ENCODE peak calls at places on chromosomes 11 and 22, in four cellular contexts. X is GM12891, M is K562, O is GM12878. E is an unnamed sample.

GRCh38 chr22:37190262-37190780 is 2.3 kb upstream of the C1QTNF6 start:
- DNase-seq in X (no peak), M (no peak), O (no peak), E (no peak)

GRCh38 chr22:46001046-46001425 is 24.1 kb upstream of the WNT7B start:
- DNase-seq in X (no peak), M (no peak), O (no peak), E (no peak)

GRCh38 chr22:45493286-45493771 is 9.4 kb upstream of the FBLN1 start:
- DNase-seq in X (no peak), M (no peak), O (no peak), E (no peak)

GRCh38 chr11:67419330-67420049 is 4.0 kb downstream of the CARNS1 start:
- DNase-seq in X (no peak), M (no peak), O (no peak), E (no peak)

GRCh38 chr11:12677131-12677530 is 2.9 kb downstream of the TEAD1 start:
- DNase-seq in X (no peak), M (no peak), O (no peak), E (no peak)

GRCh38 chr11:44538375-44539054 is 26.9 kb upstream of the CD82 start:
- DNase-seq in X (peak), M (peak), O (no peak), E (peak)

GRCh38 chr22:20922141-20922751 is 5.0 kb downstream of the CRKL start:
- DNase-seq in X (no peak), M (peak), O (no peak), E (no peak)

GRCh38 chr11:64801591-64802369 is 1.2 kb downstream of the MAP4K2 start:
- DNase-seq in X (no peak), M (no peak), O (no peak), E (peak)

GRCh38 chr11:69166186-69167115 is 10.7 kb downstream of the SMIM38 start:
- DNase-seq in X (peak), M (peak), O (peak), E (peak)

GRCh38 chr11:94494200-94494545 is 389 bp downstream of the ANKRD49 start:
- DNase-seq in X (no peak), M (no peak), O (no peak), E (no peak)

GRCh38 chr11:30100514-30100913 is 83.7 kb upstream of the KCNA4 start:
- DNase-seq in X (no peak), M (no peak), O (no peak), E (no peak)

GRCh38 chr11:69521461-69521860 is 40.0 kb downstream of the LINC01488 start:
- DNase-seq in X (no peak), M (no peak), O (no peak), E (no peak)

GRCh38 chr11:118592616-118593367 is 14.6 kb upstream of the PHLDB1 start:
- DNase-seq in X (no peak), M (no peak), O (no peak), E (no peak)

GRCh38 chr22:21669026-21669425 is 3.2 kb downstream of the PPIL2 start:
- DNase-seq in X (no peak), M (no peak), O (no peak), E (no peak)

GRCh38 chr22:49192180-49192856 is 635.4 kb downstream of the BRD1 start:
- DNase-seq in X (no peak), M (no peak), O (no peak), E (no peak)
- TF ChIP-seq SPI1 in X (no peak), M (no peak), O (no peak), E (no peak)

GRCh38 chr22:23750744-23751440 is at the start of gene ZNF70:
- DNase-seq in X (peak), M (peak), O (no peak), E (peak)
- TF ChIP-seq SPI1 in X (no peak), M (no peak), O (no peak), E (no peak)

DNA sequence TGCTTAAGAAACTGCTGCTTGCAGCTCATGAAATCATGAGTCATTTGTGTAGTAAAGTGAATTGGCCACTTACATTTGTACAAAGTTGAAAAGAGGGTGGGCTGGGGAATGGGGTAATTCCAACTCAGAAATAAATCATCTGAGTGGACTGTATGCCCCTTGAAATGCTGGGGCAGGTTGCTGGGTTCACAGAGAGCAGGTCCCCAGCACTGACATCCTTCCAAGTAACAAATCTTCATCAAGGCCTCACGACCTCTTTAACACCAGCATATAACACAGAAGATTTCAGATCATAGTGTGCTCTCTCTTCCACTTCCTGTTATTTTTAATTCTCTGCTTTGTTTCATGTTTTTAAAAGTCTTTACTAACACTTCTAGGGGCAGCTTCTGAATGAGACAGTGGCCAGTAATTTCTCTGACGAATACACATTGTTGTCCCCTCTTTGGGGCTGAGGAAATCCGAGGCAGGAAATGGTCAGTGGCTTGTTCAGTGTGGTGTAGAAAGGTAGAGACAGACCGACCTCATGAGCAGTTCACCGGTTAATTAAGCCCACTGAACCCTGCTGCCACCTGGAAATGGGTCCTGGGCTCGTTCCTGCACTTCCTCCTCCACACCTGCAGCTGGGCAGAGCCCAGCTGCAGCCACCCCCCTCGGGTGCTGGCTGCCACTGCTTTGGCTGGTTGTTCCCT is 127.8 kb downstream of the MAML2 start:
- DNase-seq in X (no peak), M (no peak), O (peak), E (peak)
- TF ChIP-seq SPI1 in X (peak), M (peak), O (peak), E (peak)

DNA sequence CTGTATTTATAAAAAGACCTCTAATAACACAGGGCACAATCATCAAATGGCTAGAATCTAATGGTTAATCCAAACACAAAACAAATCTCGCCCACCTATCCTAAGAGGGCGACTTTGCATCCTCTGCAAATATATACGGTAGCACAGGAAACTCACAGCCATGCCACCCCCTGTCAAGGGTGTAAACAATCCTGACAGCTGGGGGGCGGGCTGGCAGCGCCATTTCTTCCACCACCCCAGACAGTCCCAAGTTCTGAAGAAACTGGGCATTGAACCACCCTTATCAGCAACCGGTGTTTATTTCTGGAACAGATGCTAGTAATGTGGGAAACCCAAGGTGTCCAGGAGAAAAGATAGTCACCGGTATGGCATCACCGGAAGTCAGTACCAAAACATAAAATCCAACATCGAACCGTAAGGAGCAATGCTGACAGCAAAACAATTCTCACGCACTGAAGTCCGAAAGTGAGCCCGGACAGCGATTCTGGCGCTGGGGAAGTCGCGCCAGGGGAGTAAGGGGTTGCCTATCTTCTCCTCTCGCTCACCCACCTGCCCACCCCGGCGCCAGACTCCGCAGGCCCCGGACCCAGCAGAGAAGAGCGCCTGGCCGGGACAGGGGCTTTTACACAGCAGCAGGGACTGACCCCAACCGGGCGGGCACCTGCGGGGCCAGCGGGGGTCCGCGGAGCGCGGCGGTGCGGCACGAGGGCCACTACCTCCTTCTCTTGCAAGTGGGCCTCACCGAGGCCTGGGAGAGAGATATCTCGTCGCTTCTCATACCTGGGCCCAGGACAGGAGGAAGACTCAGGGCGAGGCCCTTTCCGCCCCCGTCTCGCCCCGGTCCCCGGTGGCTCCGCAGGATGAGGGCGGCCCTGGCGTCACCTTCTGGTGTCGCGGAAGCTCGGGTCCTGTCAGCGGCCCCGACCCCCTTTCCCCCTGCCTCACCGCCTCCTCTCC is 643 bp downstream of the FBXO3 start:
- DNase-seq in X (peak), M (peak), O (no peak), E (no peak)
- TF ChIP-seq SPI1 in X (no peak), M (no peak), O (no peak), E (no peak)

DNA sequence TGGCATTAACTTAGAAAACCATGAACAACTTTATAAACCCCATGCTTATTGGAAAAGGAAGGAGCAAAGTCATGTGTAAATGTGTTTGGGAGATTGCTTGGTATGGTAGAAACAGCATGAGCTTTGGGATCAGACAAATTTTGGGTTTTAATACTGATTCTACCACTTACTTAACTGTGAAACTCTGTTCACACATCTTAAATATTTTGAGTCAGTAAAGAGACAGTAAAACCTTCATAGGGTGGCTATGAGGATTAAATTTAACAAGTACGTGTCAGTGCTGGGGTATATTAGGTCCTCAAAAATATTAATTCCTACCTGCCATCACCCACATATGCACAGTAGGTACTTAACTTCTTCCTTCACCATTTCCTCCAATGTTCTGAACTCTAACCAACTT is 96.5 kb downstream of the CD44 start:
- DNase-seq in X (no peak), M (no peak), O (no peak), E (no peak)
- TF ChIP-seq SPI1 in X (no peak), M (no peak), O (no peak), E (no peak)